ENCODE peak calls at places on chromosomes 2 and 18, in seven cellular contexts. N is HCT116, W is neural progenitor cell, B is GM23338, P is GM23248, O is hepatocyte, X is PC-3. Q is an unnamed sample.

GRCh38 chr2:112480540-112481049 is 1.4 kb upstream of the TTL start:
- DNase-seq in N (no peak), B (peak; percentile 36), O (peak; percentile 10), W (peak; percentile 22), P (no peak), X (no peak), Q (peak; percentile 12)

GRCh38 chr2:181268174-181268867 is 188.9 kb upstream of the ITGA4 start:
- DNase-seq in W (no peak), O (no peak), N (no peak), X (no peak), B (no peak), P (no peak), Q (no peak)

GRCh38 chr18:51531496-51531895 is 334.0 kb upstream of the MEX3C start:
- DNase-seq in W (no peak), B (no peak), P (no peak), X (peak; percentile 65), N (no peak), O (no peak), Q (no peak)

GRCh38 chr2:45278345-45279078 is 269.3 kb upstream of the SIX2 start:
- DNase-seq in O (no peak), B (no peak), W (no peak), N (no peak), P (no peak), X (peak; percentile 92), Q (no peak)

GRCh38 chr2:55995206-55995605 is 71.6 kb upstream of the EFEMP1 start:
- DNase-seq in W (no peak), B (no peak), N (no peak), X (peak; percentile 67), P (no peak), O (no peak), Q (no peak)

GRCh38 chr2:2842466-2842865 is 511.4 kb upstream of the MYT1L start:
- DNase-seq in X (no peak), W (no peak), B (no peak), P (no peak), N (no peak), O (no peak), Q (no peak)

GRCh38 chr2:38661306-38661705 is 4.6 kb upstream of the GALM start:
- DNase-seq in P (peak; percentile 19), O (no peak), B (no peak), N (no peak), X (no peak), W (no peak), Q (no peak)

GRCh38 chr18:44128365-44128764 is 552.3 kb upstream of the SETBP1 start:
- DNase-seq in N (no peak), W (no peak), P (peak; percentile 73), O (no peak), X (peak; percentile 40), B (no peak), Q (no peak)

GRCh38 chr2:15560404-15560987 is 638 bp downstream of the NBAS start:
- DNase-seq in X (peak; percentile 20), N (no peak), P (peak; percentile 81), O (peak; percentile 61), B (peak; percentile 53), W (peak; percentile 55), Q (peak; percentile 8)

GRCh38 chr18:45755936-45756335 is 32.0 kb downstream of the SLC14A1 start:
- DNase-seq in X (peak; percentile 54), O (peak; percentile 35), N (no peak), P (peak; percentile 46), W (no peak), B (no peak), Q (no peak)

GRCh38 chr18:14189858-14190257 is 57.6 kb upstream of the ZNF519 start:
- DNase-seq in P (peak; percentile 50), N (peak; percentile 70), X (peak; percentile 94), B (no peak), O (no peak), W (no peak), Q (no peak)

GRCh38 chr2:15846626-15847025 is 93.7 kb upstream of the MYCN start:
- DNase-seq in N (no peak), W (no peak), P (no peak), B (no peak), O (no peak), X (no peak), Q (no peak)

GRCh38 chr2:9768388-9768787 is 74.9 kb upstream of the TAF1B start:
- DNase-seq in W (peak; percentile 85), N (no peak), X (no peak), B (peak; percentile 91), P (no peak), O (peak; percentile 76), Q (no peak)

GRCh38 chr18:49500136-49500921 is 13.3 kb upstream of the C18orf32 start:
- DNase-seq in W (peak; percentile 94), P (no peak), N (no peak), O (no peak), X (no peak), B (peak; percentile 42), Q (no peak)

GRCh38 chr2:234156326-234156725 is 105.8 kb downstream of the SPP2 start:
- DNase-seq in P (no peak), B (no peak), O (no peak), X (no peak), N (no peak), W (peak; percentile 7), Q (no peak)

GRCh38 chr18:79440728-79441127 is 45.0 kb downstream of the NFATC1 start:
- DNase-seq in O (no peak), W (no peak), P (no peak), X (no peak), N (no peak), B (no peak), Q (no peak)

GRCh38 chr18:5424903-5425302 is 118.9 kb downstream of the EPB41L3 start:
- DNase-seq in P (peak; percentile 71), B (peak; percentile 71), X (peak; percentile 51), O (peak; percentile 62), W (peak; percentile 66), N (no peak), Q (peak; percentile 59)

GRCh38 chr2:15669375-15669910 is 77.8 kb downstream of the DDX1 start:
- DNase-seq in W (no peak), B (no peak), P (no peak), X (no peak), O (no peak), N (no peak), Q (no peak)

GRCh38 chr2:29012211-29012681 is 31.1 kb downstream of the TOGARAM2 start:
- DNase-seq in N (no peak), B (no peak), O (no peak), X (no peak), W (no peak), P (peak; percentile 23), Q (no peak)

GRCh38 chr2:31556921-31557320 is 23.8 kb downstream of the SRD5A2 start:
- DNase-seq in P (no peak), O (no peak), N (no peak), W (no peak), X (no peak), B (no peak), Q (no peak)

GRCh38 chr2:31555967-31556706 is 24.6 kb downstream of the SRD5A2 start:
- DNase-seq in P (no peak), X (no peak), N (no peak), B (no peak), O (no peak), W (no peak), Q (no peak)

GRCh38 chr2:31558401-31559295 is 22.1 kb downstream of the SRD5A2 start:
- DNase-seq in B (no peak), O (no peak), N (no peak), W (no peak), X (peak; percentile 82), P (peak; percentile 80), Q (no peak)

GRCh38 chr2:31547485-31547884 is 33.3 kb downstream of the SRD5A2 start:
- DNase-seq in W (no peak), B (no peak), X (no peak), N (no peak), P (no peak), O (no peak), Q (no peak)

GRCh38 chr2:31553362-31553761 is 27.4 kb downstream of the SRD5A2 start:
- DNase-seq in N (no peak), O (no peak), W (no peak), B (no peak), X (no peak), P (no peak), Q (no peak)
- TF ChIP-seq EZH2phosphoT487 in N (no peak), O (no peak), W (no peak), B (no peak), X (no peak), P (no peak), Q (no peak)

GRCh38 chr2:236172866-236173733 is 4.9 kb upstream of the GBX2 start:
- DNase-seq in X (no peak), W (peak; percentile 59), B (peak; percentile 67), N (no peak), O (no peak), P (no peak), Q (no peak)
- TF ChIP-seq EZH2 in X (no peak), W (peak; percentile 95), B (peak; percentile 59), N (no peak), O (peak; percentile 96), P (peak; percentile 74), Q (no peak)

DNA sequence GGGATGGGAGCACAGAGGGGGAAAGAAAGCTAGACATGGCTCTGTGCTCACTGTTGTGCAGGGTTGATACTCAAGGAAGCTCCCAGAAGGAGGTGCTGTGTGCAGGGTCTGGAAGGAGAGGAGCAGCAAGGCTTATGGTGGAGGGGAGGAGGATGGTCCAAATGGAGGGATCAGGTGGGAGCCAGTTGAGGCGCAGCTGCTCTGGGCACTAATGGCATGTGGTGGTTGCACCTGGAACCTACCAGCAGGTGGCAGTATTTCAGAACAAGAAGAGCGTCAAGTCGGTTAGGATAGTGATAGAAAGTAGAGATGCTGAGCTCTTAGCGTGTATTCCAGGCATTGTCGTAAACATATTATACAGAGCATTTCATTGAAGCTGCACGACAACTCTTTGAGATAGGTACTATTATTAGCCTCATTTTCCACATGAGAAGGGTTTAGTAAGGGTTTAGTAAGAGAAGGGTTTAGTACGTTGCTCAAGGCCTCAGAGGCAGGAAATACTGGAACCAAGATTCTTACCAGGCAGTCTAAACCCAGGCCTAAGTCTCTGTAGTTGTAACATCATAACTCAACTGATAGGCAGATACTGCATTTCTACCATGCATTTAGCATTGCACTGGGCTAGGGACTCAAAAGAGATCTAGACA is 223.7 kb downstream of the CYP26B1 start:
- DNase-seq in P (peak; percentile 65), X (peak; percentile 85), B (peak; percentile 96), N (peak; percentile 72), O (peak; percentile 88), W (peak; percentile 91), Q (peak; percentile 71)
- TF ChIP-seq EZH2phosphoT487 in P (no peak), X (no peak), B (no peak), N (no peak), O (no peak), W (no peak), Q (no peak)

GRCh38 chr2:204225633-204226032 is 289.1 kb downstream of the ICOS start:
- DNase-seq in X (no peak), B (no peak), N (no peak), P (no peak), W (no peak), O (no peak), Q (no peak)

GRCh38 chr2:204223544-204223943 is 287.0 kb downstream of the ICOS start:
- DNase-seq in X (no peak), P (no peak), O (no peak), B (no peak), W (no peak), N (no peak), Q (no peak)

GRCh38 chr2:204228169-204228940 is 291.8 kb downstream of the ICOS start:
- DNase-seq in B (peak; percentile 56), W (peak; percentile 92), N (no peak), X (no peak), O (no peak), P (no peak), Q (no peak)

GRCh38 chr2:204220896-204221295 is 284.3 kb downstream of the ICOS start:
- DNase-seq in O (no peak), W (no peak), B (no peak), X (no peak), P (no peak), N (no peak), Q (no peak)

GRCh38 chr2:204226305-204226861 is 289.8 kb downstream of the ICOS start:
- DNase-seq in P (no peak), B (no peak), N (no peak), W (no peak), O (no peak), X (no peak), Q (no peak)
- TF ChIP-seq EZH2 in P (no peak), B (no peak), N (no peak), W (no peak), O (no peak), X (no peak), Q (no peak)

Q was measured in MM.1S.